ENCODE peak calls at places on chromosomes 3 and 15, in ten cellular contexts. C, U, I, D, S, Y, M, R, K and V are unnamed samples.

GRCh38 chr3:174397848-174398247 is 461.3 kb upstream of the NAALADL2 start:
- DNase-seq in C (no peak), U (no peak), I (no peak), D (no peak), S (no peak), Y (no peak), M (no peak), R (peak; percentile 46), K (peak; percentile 34), V (peak; percentile 55)

GRCh38 chr15:96331942-96332853 is 1.7 kb downstream of the NR2F2 start:
- DNase-seq in C (peak; percentile 35), U (no peak), I (peak; percentile 37), D (peak; percentile 53), S (peak; percentile 70), Y (no peak), M (no peak), R (peak; percentile 70), K (peak; percentile 31), V (peak; percentile 79)

GRCh38 chr15:90097475-90097874 is 4.8 kb downstream of the IDH2 start:
- DNase-seq in C (no peak), U (no peak), I (no peak), D (no peak), S (no peak), Y (no peak), M (no peak), R (peak; percentile 72), K (no peak), V (no peak)

GRCh38 chr3:186520957-186521842 is 23.0 kb downstream of the CRYGS start:
- DNase-seq in C (no peak), U (no peak), I (no peak), D (peak; percentile 33), S (no peak), Y (no peak), M (peak; percentile 70), R (no peak), K (no peak), V (no peak)

GRCh38 chr3:172209333-172210321 is 170.2 kb downstream of the FNDC3B start:
- DNase-seq in C (no peak), U (peak; percentile 80), I (peak; percentile 19), D (no peak), S (no peak), Y (no peak), M (no peak), R (no peak), K (peak; percentile 62), V (peak; percentile 58)

GRCh38 chr3:71372911-71373637 is 210.5 kb downstream of the FOXP1 start:
- DNase-seq in C (no peak), U (no peak), I (no peak), D (no peak), S (no peak), Y (no peak), M (no peak), R (no peak), K (no peak), V (no peak)

GRCh38 chr3:140292684-140293083 is 357.7 kb downstream of the CLSTN2 start:
- DNase-seq in C (peak; percentile 58), U (no peak), I (peak; percentile 14), D (no peak), S (no peak), Y (no peak), M (no peak), R (no peak), K (peak; percentile 29), V (no peak)

GRCh38 chr3:193812791-193813505 is 219.9 kb downstream of the OPA1 start:
- DNase-seq in C (no peak), U (no peak), I (no peak), D (peak; percentile 67), S (peak; percentile 69), Y (no peak), M (no peak), R (no peak), K (no peak), V (peak; percentile 96)

GRCh38 chr15:98207928-98208327 is 247.4 kb downstream of the ARRDC4 start:
- DNase-seq in C (no peak), U (no peak), I (no peak), D (no peak), S (no peak), Y (no peak), M (no peak), R (no peak), K (no peak), V (no peak)

GRCh38 chr15:77446840-77447390 is 26.2 kb downstream of the HMG20A start:
- DNase-seq in C (no peak), U (no peak), I (no peak), D (no peak), S (no peak), Y (no peak), M (no peak), R (no peak), K (no peak), V (no peak)

GRCh38 chr15:56353119-56353518 is 12.1 kb upstream of the TEX9 start:
- DNase-seq in C (no peak), U (no peak), I (no peak), D (no peak), S (no peak), Y (no peak), M (no peak), R (peak; percentile 17), K (no peak), V (no peak)

GRCh38 chr3:25885544-25885943 is 95.7 kb downstream of the OXSM start:
- DNase-seq in C (peak; percentile 31), U (no peak), I (no peak), D (no peak), S (no peak), Y (no peak), M (no peak), R (no peak), K (no peak), V (peak; percentile 68)

GRCh38 chr3:141105828-141106628 is 54.9 kb downstream of the SPSB4 start:
- DNase-seq in C (peak; percentile 88), U (peak; percentile 79), I (peak; percentile 72), D (peak; percentile 72), S (peak; percentile 77), Y (peak; percentile 87), M (peak; percentile 9), R (peak; percentile 84), K (peak; percentile 66), V (peak; percentile 94)

GRCh38 chr3:64945171-64945684 is 257.4 kb upstream of the ADAMTS9 start:
- DNase-seq in C (no peak), U (no peak), I (peak; percentile 8), D (peak; percentile 12), S (peak; percentile 25), Y (no peak), M (no peak), R (peak; percentile 75), K (no peak), V (peak; percentile 95)

GRCh38 chr3:50164056-50164455 is 8.9 kb downstream of the SEMA3F start:
- DNase-seq in C (peak; percentile 61), U (peak; percentile 92), I (no peak), D (no peak), S (no peak), Y (no peak), M (no peak), R (peak; percentile 79), K (peak; percentile 59), V (no peak)